ENCODE peak calls at places on chromosomes 6 and 20, in seven cellular contexts. One of them, this sample, is unnamed. For H3K4me1, the result is how much of the 10 kb centered on the place peaks cover.

GRCh38 chr6:169933251-169933821 is 181.9 kb downstream of the ERMARD start:
- DNase-seq in stomach: peak
- DNase-seq in HepG2: no peak
- DNase-seq in transverse colon: peak
- DNase-seq in right atrium auricular region: peak
- DNase-seq in H1: no peak
- DNase-seq in cardiac muscle cell: no peak
- DNase-seq in this sample: no peak

GRCh38 chr20:35342154-35342769 is 50.0 kb upstream of the FAM83C start:
- DNase-seq in stomach: no peak
- DNase-seq in HepG2: no peak
- DNase-seq in transverse colon: no peak
- DNase-seq in right atrium auricular region: no peak
- DNase-seq in H1: no peak
- DNase-seq in cardiac muscle cell: peak
- DNase-seq in this sample: no peak

GRCh38 chr6:155013457-155013876 is 18.4 kb downstream of the TIAM2 start:
- DNase-seq in stomach: no peak
- DNase-seq in HepG2: no peak
- DNase-seq in transverse colon: no peak
- DNase-seq in right atrium auricular region: no peak
- DNase-seq in H1: no peak
- DNase-seq in cardiac muscle cell: peak
- DNase-seq in this sample: no peak

GRCh38 chr20:4138056-4138455 is 122.7 kb upstream of the RNF24 start:
- DNase-seq in stomach: no peak
- DNase-seq in HepG2: peak
- DNase-seq in transverse colon: no peak
- DNase-seq in right atrium auricular region: no peak
- DNase-seq in H1: no peak
- DNase-seq in cardiac muscle cell: no peak
- DNase-seq in this sample: no peak

GRCh38 chr6:166728884-166729530 is 102.0 kb upstream of the RPS6KA2 start:
- DNase-seq in stomach: no peak
- DNase-seq in HepG2: no peak
- DNase-seq in transverse colon: no peak
- DNase-seq in right atrium auricular region: peak
- DNase-seq in H1: no peak
- DNase-seq in cardiac muscle cell: no peak
- DNase-seq in this sample: no peak

GRCh38 chr6:52020961-52021570 is 66.3 kb downstream of the PKHD1 start:
- DNase-seq in stomach: no peak
- DNase-seq in HepG2: peak
- DNase-seq in transverse colon: no peak
- DNase-seq in right atrium auricular region: no peak
- DNase-seq in H1: no peak
- DNase-seq in cardiac muscle cell: peak
- DNase-seq in this sample: no peak

GRCh38 chr6:68025764-68026163 is 609.3 kb upstream of the ADGRB3 start:
- DNase-seq in stomach: no peak
- DNase-seq in HepG2: no peak
- DNase-seq in transverse colon: no peak
- DNase-seq in right atrium auricular region: no peak
- DNase-seq in H1: no peak
- DNase-seq in cardiac muscle cell: no peak
- DNase-seq in this sample: no peak

GRCh38 chr6:44956426-44956825 is 371.7 kb upstream of the RUNX2 start:
- DNase-seq in stomach: no peak
- DNase-seq in HepG2: no peak
- DNase-seq in transverse colon: no peak
- DNase-seq in right atrium auricular region: no peak
- DNase-seq in H1: no peak
- DNase-seq in cardiac muscle cell: peak
- DNase-seq in this sample: no peak

GRCh38 chr6:25337004-25337403 is 57.8 kb downstream of the CARMIL1 start:
- DNase-seq in stomach: no peak
- DNase-seq in HepG2: no peak
- DNase-seq in transverse colon: no peak
- DNase-seq in right atrium auricular region: no peak
- DNase-seq in H1: no peak
- DNase-seq in cardiac muscle cell: peak
- DNase-seq in this sample: no peak

GRCh38 chr6:37696841-37697735 is 595 bp downstream of the MDGA1 start:
- DNase-seq in stomach: peak
- DNase-seq in HepG2: no peak
- DNase-seq in transverse colon: no peak
- DNase-seq in right atrium auricular region: no peak
- DNase-seq in H1: peak
- DNase-seq in cardiac muscle cell: peak
- DNase-seq in this sample: peak

GRCh38 chr6:7461416-7461815 is 71.8 kb downstream of the RIOK1 start:
- DNase-seq in stomach: no peak
- DNase-seq in HepG2: no peak
- DNase-seq in transverse colon: no peak
- DNase-seq in right atrium auricular region: no peak
- DNase-seq in H1: no peak
- DNase-seq in cardiac muscle cell: no peak
- DNase-seq in this sample: no peak

GRCh38 chr20:48578397-48579098 is 249.3 kb downstream of the PREX1 start:
- DNase-seq in stomach: no peak
- DNase-seq in HepG2: no peak
- DNase-seq in transverse colon: no peak
- DNase-seq in right atrium auricular region: no peak
- DNase-seq in H1: no peak
- DNase-seq in cardiac muscle cell: no peak
- DNase-seq in this sample: no peak

GRCh38 chr20:44959082-44959895 is 908 bp downstream of the TOMM34 start:
- DNase-seq in stomach: no peak
- DNase-seq in HepG2: peak
- DNase-seq in transverse colon: peak
- DNase-seq in right atrium auricular region: no peak
- DNase-seq in H1: no peak
- DNase-seq in cardiac muscle cell: peak
- DNase-seq in this sample: peak

GRCh38 chr6:26538572-26538902 is 371 bp downstream of the HMGN4 start:
- DNase-seq in stomach: no peak
- DNase-seq in HepG2: no peak
- DNase-seq in transverse colon: no peak
- DNase-seq in right atrium auricular region: no peak
- DNase-seq in H1: no peak
- DNase-seq in cardiac muscle cell: no peak
- DNase-seq in this sample: no peak

DNA sequence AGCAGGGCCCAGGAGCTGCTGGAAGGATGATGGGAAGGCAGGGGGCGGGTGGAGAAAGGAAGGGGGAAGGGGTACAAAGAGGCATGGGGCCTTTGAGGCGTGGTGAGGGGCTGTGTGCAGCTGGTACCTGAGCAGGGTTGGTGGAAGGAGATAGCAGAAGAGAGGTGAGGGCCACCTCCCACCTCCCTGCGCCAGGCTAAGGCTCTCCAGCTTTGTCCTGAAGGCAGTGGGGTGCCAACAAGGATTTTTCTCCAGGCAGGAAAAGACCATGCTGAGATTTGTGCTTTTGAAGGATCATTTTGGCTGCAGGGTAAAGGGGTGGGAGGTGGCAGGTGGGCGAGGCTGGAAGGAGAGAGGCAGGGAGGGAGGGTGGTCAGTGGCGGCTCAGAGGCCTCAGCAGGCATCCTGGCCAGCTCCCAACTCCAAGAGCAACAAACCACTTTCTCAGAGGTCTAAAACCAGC is 40.8 kb downstream of the NOL4L start:
- DNase-seq in stomach: no peak
- DNase-seq in HepG2: no peak
- DNase-seq in transverse colon: no peak
- DNase-seq in right atrium auricular region: no peak
- DNase-seq in H1: no peak
- DNase-seq in cardiac muscle cell: no peak
- DNase-seq in this sample: no peak
- H3K4me1 ChIP-seq in stomach: under half
- H3K4me1 ChIP-seq in HepG2: half or more
- H3K4me1 ChIP-seq in transverse colon: under half
- H3K4me1 ChIP-seq in right atrium auricular region: under half
- H3K4me1 ChIP-seq in H1: under half
- H3K4me1 ChIP-seq in cardiac muscle cell: under half
- H3K4me1 ChIP-seq in this sample: under half

DNA sequence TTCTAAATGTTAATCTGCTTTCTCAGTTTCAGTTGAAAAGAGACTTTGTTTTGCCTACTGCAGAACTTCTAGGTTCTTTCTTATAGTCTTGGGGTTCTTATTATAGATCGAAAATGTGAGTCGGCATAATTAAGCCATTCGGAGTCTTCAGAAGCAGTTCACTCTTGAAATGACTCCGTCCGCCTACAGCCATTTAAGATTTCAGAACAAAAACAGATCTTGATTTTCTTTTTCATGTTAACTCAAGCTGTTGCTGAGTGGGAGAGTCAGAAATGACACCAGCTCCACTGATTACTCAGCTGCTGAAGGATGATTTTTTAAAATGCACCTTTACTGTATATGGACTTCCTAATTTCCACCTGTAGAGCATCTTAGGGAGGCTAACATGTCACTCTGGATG is 15.9 kb downstream of the PRDM1 start:
- DNase-seq in stomach: no peak
- DNase-seq in HepG2: no peak
- DNase-seq in transverse colon: no peak
- DNase-seq in right atrium auricular region: no peak
- DNase-seq in H1: no peak
- DNase-seq in cardiac muscle cell: no peak
- DNase-seq in this sample: no peak
- H3K4me1 ChIP-seq in stomach: under half
- H3K4me1 ChIP-seq in HepG2: under half
- H3K4me1 ChIP-seq in transverse colon: under half
- H3K4me1 ChIP-seq in right atrium auricular region: under half
- H3K4me1 ChIP-seq in H1: under half
- H3K4me1 ChIP-seq in cardiac muscle cell: under half
- H3K4me1 ChIP-seq in this sample: under half

DNA sequence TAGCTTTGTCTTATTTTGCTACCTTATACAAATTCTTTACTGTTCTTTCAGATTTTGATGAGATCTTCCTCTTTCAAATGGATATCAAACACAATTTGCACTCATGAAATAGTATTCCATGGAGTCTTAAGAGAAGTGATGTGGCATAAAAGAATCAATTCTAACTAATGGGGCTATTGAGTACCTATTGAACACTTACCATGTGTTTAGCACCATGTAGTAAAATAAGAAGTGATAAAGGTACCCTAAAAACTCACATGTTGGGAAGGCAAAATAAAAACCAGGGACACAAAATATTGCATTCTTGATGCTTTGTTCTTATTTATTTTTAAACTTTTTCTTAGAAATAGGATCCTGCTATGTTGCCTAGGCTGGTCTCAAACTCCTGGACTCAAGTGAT is 56.2 kb downstream of the KIF13A start:
- DNase-seq in stomach: no peak
- DNase-seq in HepG2: no peak
- DNase-seq in transverse colon: no peak
- DNase-seq in right atrium auricular region: no peak
- DNase-seq in H1: no peak
- DNase-seq in cardiac muscle cell: no peak
- DNase-seq in this sample: no peak
- H3K4me1 ChIP-seq in stomach: under half
- H3K4me1 ChIP-seq in HepG2: half or more
- H3K4me1 ChIP-seq in transverse colon: under half
- H3K4me1 ChIP-seq in right atrium auricular region: half or more
- H3K4me1 ChIP-seq in H1: under half
- H3K4me1 ChIP-seq in cardiac muscle cell: half or more
- H3K4me1 ChIP-seq in this sample: half or more

GRCh38 chr6:151101811-151102694 is 137.7 kb upstream of the AKAP12 start:
- DNase-seq in stomach: no peak
- DNase-seq in HepG2: no peak
- DNase-seq in transverse colon: no peak
- DNase-seq in right atrium auricular region: no peak
- DNase-seq in H1: no peak
- DNase-seq in cardiac muscle cell: no peak
- DNase-seq in this sample: no peak

GRCh38 chr6:151101116-151101810 is 138.5 kb upstream of the AKAP12 start:
- DNase-seq in stomach: no peak
- DNase-seq in HepG2: no peak
- DNase-seq in transverse colon: no peak
- DNase-seq in right atrium auricular region: no peak
- DNase-seq in H1: no peak
- DNase-seq in cardiac muscle cell: peak
- DNase-seq in this sample: no peak

GRCh38 chr6:151097207-151097606 is 142.6 kb upstream of the AKAP12 start:
- DNase-seq in stomach: no peak
- DNase-seq in HepG2: no peak
- DNase-seq in transverse colon: no peak
- DNase-seq in right atrium auricular region: no peak
- DNase-seq in H1: no peak
- DNase-seq in cardiac muscle cell: no peak
- DNase-seq in this sample: no peak

GRCh38 chr6:151098166-151098565 is 141.6 kb upstream of the AKAP12 start:
- DNase-seq in stomach: no peak
- DNase-seq in HepG2: no peak
- DNase-seq in transverse colon: no peak
- DNase-seq in right atrium auricular region: no peak
- DNase-seq in H1: no peak
- DNase-seq in cardiac muscle cell: peak
- DNase-seq in this sample: no peak

DNA sequence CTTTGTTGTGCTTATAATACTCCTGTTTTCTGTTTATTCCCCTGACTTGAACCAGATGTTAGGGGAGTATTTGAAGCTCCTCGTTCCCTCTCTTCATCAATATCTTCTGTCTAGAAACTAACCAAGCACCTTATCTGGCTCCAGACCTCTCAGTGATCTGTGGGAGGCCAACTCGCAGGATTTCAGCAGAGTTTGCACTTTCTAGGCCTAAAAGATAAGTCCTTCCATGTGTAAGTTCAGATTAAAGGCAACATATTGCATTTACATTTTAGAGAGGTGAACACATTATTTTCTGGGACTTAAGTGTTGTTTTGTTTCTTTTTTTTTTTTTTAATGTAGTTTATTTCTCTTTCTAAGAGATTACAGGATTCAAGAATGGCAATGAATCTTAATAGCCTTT is 139.4 kb upstream of the AKAP12 start:
- DNase-seq in stomach: no peak
- DNase-seq in HepG2: no peak
- DNase-seq in transverse colon: no peak
- DNase-seq in right atrium auricular region: no peak
- DNase-seq in H1: no peak
- DNase-seq in cardiac muscle cell: no peak
- DNase-seq in this sample: no peak
- H3K4me1 ChIP-seq in stomach: under half
- H3K4me1 ChIP-seq in HepG2: under half
- H3K4me1 ChIP-seq in transverse colon: under half
- H3K4me1 ChIP-seq in right atrium auricular region: under half
- H3K4me1 ChIP-seq in H1: under half
- H3K4me1 ChIP-seq in cardiac muscle cell: under half
- H3K4me1 ChIP-seq in this sample: under half